ENCODE peak calls at places on chromosomes 5 and 9, in five cellular contexts. One of them, this sample, is unnamed.

GRCh38 chr9:134330590-134330989 is 4.3 kb downstream of the RXRA start:
- DNase-seq in HCT116: no peak
- DNase-seq in PC-3: no peak
- DNase-seq in neural progenitor cell: no peak
- DNase-seq in hepatocyte: no peak
- DNase-seq in this sample: no peak

GRCh38 chr5:35230043-35230611 is at the start of gene PRLR:
- DNase-seq in HCT116: no peak
- DNase-seq in PC-3: peak; percentile 21
- DNase-seq in neural progenitor cell: peak; percentile 47
- DNase-seq in hepatocyte: peak; percentile 77
- DNase-seq in this sample: no peak

GRCh38 chr9:136997830-136998234 is 1.5 kb upstream of the CLIC3 start:
- DNase-seq in HCT116: no peak
- DNase-seq in PC-3: no peak
- DNase-seq in neural progenitor cell: no peak
- DNase-seq in hepatocyte: no peak
- DNase-seq in this sample: no peak

GRCh38 chr9:20209421-20210340 is 412.6 kb downstream of the MLLT3 start:
- DNase-seq in HCT116: no peak
- DNase-seq in PC-3: no peak
- DNase-seq in neural progenitor cell: no peak
- DNase-seq in hepatocyte: no peak
- DNase-seq in this sample: no peak

GRCh38 chr9:98575379-98576346 is 133.1 kb downstream of the GABBR2 start:
- DNase-seq in HCT116: no peak
- DNase-seq in PC-3: peak; percentile 75
- DNase-seq in neural progenitor cell: no peak
- DNase-seq in hepatocyte: no peak
- DNase-seq in this sample: peak; percentile 94

GRCh38 chr9:35538361-35539234 is 48.7 kb downstream of the RUSC2 start:
- DNase-seq in HCT116: no peak
- DNase-seq in PC-3: no peak
- DNase-seq in neural progenitor cell: peak; percentile 76
- DNase-seq in hepatocyte: peak; percentile 77
- DNase-seq in this sample: no peak

GRCh38 chr5:55897905-55898304 is 46.7 kb downstream of the IL31RA start:
- DNase-seq in HCT116: no peak
- DNase-seq in PC-3: no peak
- DNase-seq in neural progenitor cell: no peak
- DNase-seq in hepatocyte: no peak
- DNase-seq in this sample: no peak

GRCh38 chr5:56409331-56410190 is 176.4 kb upstream of the ANKRD55 start:
- DNase-seq in HCT116: no peak
- DNase-seq in PC-3: peak; percentile 65
- DNase-seq in neural progenitor cell: no peak
- DNase-seq in hepatocyte: peak; percentile 76
- DNase-seq in this sample: no peak

GRCh38 chr5:66145737-66146136 is 1.6 kb downstream of the SREK1 start:
- DNase-seq in HCT116: no peak
- DNase-seq in PC-3: no peak
- DNase-seq in neural progenitor cell: no peak
- DNase-seq in hepatocyte: no peak
- DNase-seq in this sample: no peak

GRCh38 chr5:10711562-10711961 is 49.5 kb downstream of the DAP start:
- DNase-seq in HCT116: no peak
- DNase-seq in PC-3: no peak
- DNase-seq in neural progenitor cell: no peak
- DNase-seq in hepatocyte: no peak
- DNase-seq in this sample: no peak

GRCh38 chr9:38651400-38652042 is 31.1 kb upstream of the ANKRD18A start:
- DNase-seq in HCT116: no peak
- DNase-seq in PC-3: no peak
- DNase-seq in neural progenitor cell: no peak
- DNase-seq in hepatocyte: no peak
- DNase-seq in this sample: no peak

GRCh38 chr9:131663288-131663687 is 76.6 kb downstream of the RAPGEF1 start:
- DNase-seq in HCT116: no peak
- DNase-seq in PC-3: no peak
- DNase-seq in neural progenitor cell: no peak
- DNase-seq in hepatocyte: no peak
- DNase-seq in this sample: no peak

GRCh38 chr9:71955300-71955915 is 44.0 kb downstream of the C9orf85 start:
- DNase-seq in HCT116: no peak
- DNase-seq in PC-3: no peak
- DNase-seq in neural progenitor cell: no peak
- DNase-seq in hepatocyte: no peak
- DNase-seq in this sample: no peak

GRCh38 chr9:127455299-127455992 is 4.1 kb downstream of the LRSAM1 start:
- DNase-seq in HCT116: no peak
- DNase-seq in PC-3: peak; percentile 49
- DNase-seq in neural progenitor cell: no peak
- DNase-seq in hepatocyte: no peak
- DNase-seq in this sample: no peak

GRCh38 chr9:121985792-121986494 is 107.2 kb downstream of the TTLL11 start:
- DNase-seq in HCT116: no peak
- DNase-seq in PC-3: no peak
- DNase-seq in neural progenitor cell: no peak
- DNase-seq in hepatocyte: no peak
- DNase-seq in this sample: no peak

GRCh38 chr5:180589771-180590542 is 1.3 kb downstream of the SCGB3A1 start:
- DNase-seq in HCT116: no peak
- DNase-seq in PC-3: no peak
- DNase-seq in neural progenitor cell: peak; percentile 24
- DNase-seq in hepatocyte: no peak
- DNase-seq in this sample: peak; percentile 14

GRCh38 chr5:60494635-60495034 is 205.3 kb downstream of the DEPDC1B start:
- DNase-seq in HCT116: no peak
- DNase-seq in PC-3: no peak
- DNase-seq in neural progenitor cell: no peak
- DNase-seq in hepatocyte: no peak
- DNase-seq in this sample: no peak

GRCh38 chr5:153498516-153498915 is 8.0 kb downstream of the GRIA1 start:
- DNase-seq in HCT116: no peak
- DNase-seq in PC-3: no peak
- DNase-seq in neural progenitor cell: no peak
- DNase-seq in hepatocyte: no peak
- DNase-seq in this sample: no peak

GRCh38 chr5:177430146-177430951 is 3.9 kb downstream of the GRK6 start:
- DNase-seq in HCT116: no peak
- DNase-seq in PC-3: no peak
- DNase-seq in neural progenitor cell: no peak
- DNase-seq in hepatocyte: no peak
- DNase-seq in this sample: peak; percentile 75

GRCh38 chr9:84435902-84436301 is 95.3 kb upstream of the SLC28A3 start:
- DNase-seq in HCT116: no peak
- DNase-seq in PC-3: no peak
- DNase-seq in neural progenitor cell: no peak
- DNase-seq in hepatocyte: peak; percentile 13
- DNase-seq in this sample: no peak

GRCh38 chr9:96009690-96010477 is 134.4 kb downstream of the ERCC6L2 start:
- DNase-seq in HCT116: no peak
- DNase-seq in PC-3: peak; percentile 18
- DNase-seq in neural progenitor cell: no peak
- DNase-seq in hepatocyte: no peak
- DNase-seq in this sample: peak; percentile 35

GRCh38 chr5:36744678-36745659 is 131.6 kb upstream of the NIPBL start:
- DNase-seq in HCT116: peak; percentile 76
- DNase-seq in PC-3: peak; percentile 94
- DNase-seq in neural progenitor cell: peak; percentile 88
- DNase-seq in hepatocyte: peak; percentile 91
- DNase-seq in this sample: peak; percentile 62

GRCh38 chr9:98944130-98945074 is 695 bp downstream of the COL15A1 start:
- DNase-seq in HCT116: no peak
- DNase-seq in PC-3: no peak
- DNase-seq in neural progenitor cell: peak; percentile 49
- DNase-seq in hepatocyte: no peak
- DNase-seq in this sample: no peak

GRCh38 chr5:74392698-74393431 is 247.7 kb downstream of the ENC1 start:
- DNase-seq in HCT116: no peak
- DNase-seq in PC-3: peak; percentile 40
- DNase-seq in neural progenitor cell: no peak
- DNase-seq in hepatocyte: no peak
- DNase-seq in this sample: no peak

GRCh38 chr5:180785794-180786221 is 16.8 kb downstream of the MGAT1 start:
- DNase-seq in HCT116: no peak
- DNase-seq in PC-3: peak; percentile 76
- DNase-seq in neural progenitor cell: peak; percentile 87
- DNase-seq in hepatocyte: peak; percentile 66
- DNase-seq in this sample: no peak

GRCh38 chr5:131514316-131515275 is 120.4 kb downstream of the RAPGEF6 start:
- DNase-seq in HCT116: no peak
- DNase-seq in PC-3: peak; percentile 42
- DNase-seq in neural progenitor cell: no peak
- DNase-seq in hepatocyte: no peak
- DNase-seq in this sample: peak; percentile 73

GRCh38 chr5:55502759-55503158 is 32.0 kb downstream of the PLPP1 start:
- DNase-seq in HCT116: no peak
- DNase-seq in PC-3: no peak
- DNase-seq in neural progenitor cell: no peak
- DNase-seq in hepatocyte: no peak
- DNase-seq in this sample: no peak

GRCh38 chr9:112248722-112249121 is 73.6 kb upstream of the SUSD1 start:
- DNase-seq in HCT116: no peak
- DNase-seq in PC-3: peak; percentile 39
- DNase-seq in neural progenitor cell: no peak
- DNase-seq in hepatocyte: no peak
- DNase-seq in this sample: no peak

GRCh38 chr5:176779537-176779936 is 30.8 kb upstream of the UNC5A start:
- DNase-seq in HCT116: no peak
- DNase-seq in PC-3: no peak
- DNase-seq in neural progenitor cell: no peak
- DNase-seq in hepatocyte: no peak
- DNase-seq in this sample: no peak

GRCh38 chr9:92609142-92609500 is 60.8 kb downstream of the IPPK start:
- DNase-seq in HCT116: no peak
- DNase-seq in PC-3: no peak
- DNase-seq in neural progenitor cell: peak; percentile 87
- DNase-seq in hepatocyte: no peak
- DNase-seq in this sample: no peak

GRCh38 chr9:89482056-89482784 is 15.7 kb downstream of the SEMA4D start:
- DNase-seq in HCT116: no peak
- DNase-seq in PC-3: no peak
- DNase-seq in neural progenitor cell: no peak
- DNase-seq in hepatocyte: no peak
- DNase-seq in this sample: no peak

GRCh38 chr5:55519001-55519400 is 15.8 kb downstream of the PLPP1 start:
- DNase-seq in HCT116: no peak
- DNase-seq in PC-3: peak; percentile 5
- DNase-seq in neural progenitor cell: no peak
- DNase-seq in hepatocyte: no peak
- DNase-seq in this sample: no peak

DNA sequence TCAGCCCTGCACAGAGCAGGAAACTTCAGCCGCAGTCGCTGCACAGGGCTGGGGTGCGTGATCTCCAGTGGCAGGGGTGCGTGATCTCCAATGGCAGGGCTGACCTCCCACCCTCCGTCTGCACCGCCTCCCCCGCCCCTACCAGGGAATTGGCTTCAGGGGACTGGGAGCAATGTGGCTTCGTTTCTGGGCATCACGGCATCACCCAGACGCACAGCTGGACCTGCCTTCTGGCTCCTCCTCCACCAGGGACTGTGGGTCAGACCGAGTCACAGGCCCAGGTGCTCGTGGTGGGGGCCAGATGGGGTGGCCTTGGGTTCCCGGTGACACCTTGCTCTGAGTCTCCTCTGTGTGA is 51.0 kb downstream of the AHRR start:
- DNase-seq in HCT116: no peak
- DNase-seq in PC-3: no peak
- DNase-seq in neural progenitor cell: no peak
- DNase-seq in hepatocyte: no peak
- DNase-seq in this sample: no peak
- TF ChIP-seq EZH2phosphoT487 in HCT116: no peak
- TF ChIP-seq EZH2phosphoT487 in PC-3: no peak
- TF ChIP-seq EZH2phosphoT487 in neural progenitor cell: no peak
- TF ChIP-seq EZH2phosphoT487 in hepatocyte: no peak
- TF ChIP-seq EZH2phosphoT487 in this sample: no peak

GRCh38 chr5:98791110-98791509 is 17.6 kb downstream of the RGMB start:
- DNase-seq in HCT116: no peak
- DNase-seq in PC-3: no peak
- DNase-seq in neural progenitor cell: no peak
- DNase-seq in hepatocyte: no peak
- DNase-seq in this sample: no peak

GRCh38 chr5:98787131-98787719 is 13.8 kb downstream of the RGMB start:
- DNase-seq in HCT116: no peak
- DNase-seq in PC-3: no peak
- DNase-seq in neural progenitor cell: no peak
- DNase-seq in hepatocyte: no peak
- DNase-seq in this sample: no peak

GRCh38 chr5:98791928-98792580 is 18.6 kb downstream of the RGMB start:
- DNase-seq in HCT116: no peak
- DNase-seq in PC-3: no peak
- DNase-seq in neural progenitor cell: no peak
- DNase-seq in hepatocyte: no peak
- DNase-seq in this sample: no peak

GRCh38 chr5:98786178-98786853 is 12.9 kb downstream of the RGMB start:
- DNase-seq in HCT116: no peak
- DNase-seq in PC-3: peak; percentile 85
- DNase-seq in neural progenitor cell: no peak
- DNase-seq in hepatocyte: no peak
- DNase-seq in this sample: no peak

GRCh38 chr5:98789029-98789428 is 15.6 kb downstream of the RGMB start:
- DNase-seq in HCT116: no peak
- DNase-seq in PC-3: no peak
- DNase-seq in neural progenitor cell: no peak
- DNase-seq in hepatocyte: no peak
- DNase-seq in this sample: no peak
- H3K36me3 ChIP-seq in HCT116: peaks cover 3% of the 10 kb centered on the region
- H3K36me3 ChIP-seq in PC-3: peaks cover 44% of the 10 kb centered on the region
- H3K36me3 ChIP-seq in neural progenitor cell: peaks cover 17% of the 10 kb centered on the region
- H3K36me3 ChIP-seq in hepatocyte: no peaks in the 10 kb centered on the region
- H3K36me3 ChIP-seq in this sample: no peaks in the 10 kb centered on the region

GRCh38 chr5:141434006-141434405 is 3.7 kb downstream of the PCDHGA12 start:
- DNase-seq in HCT116: no peak
- DNase-seq in PC-3: no peak
- DNase-seq in neural progenitor cell: no peak
- DNase-seq in hepatocyte: no peak
- DNase-seq in this sample: no peak
- H3K4me2 ChIP-seq in HCT116: no peak overlapping the region
- H3K4me2 ChIP-seq in PC-3: no peak overlapping the region
- H3K4me2 ChIP-seq in neural progenitor cell: no peak overlapping the region
- H3K4me2 ChIP-seq in hepatocyte: no peak overlapping the region
- H3K4me2 ChIP-seq in this sample: no peak overlapping the region

DNA sequence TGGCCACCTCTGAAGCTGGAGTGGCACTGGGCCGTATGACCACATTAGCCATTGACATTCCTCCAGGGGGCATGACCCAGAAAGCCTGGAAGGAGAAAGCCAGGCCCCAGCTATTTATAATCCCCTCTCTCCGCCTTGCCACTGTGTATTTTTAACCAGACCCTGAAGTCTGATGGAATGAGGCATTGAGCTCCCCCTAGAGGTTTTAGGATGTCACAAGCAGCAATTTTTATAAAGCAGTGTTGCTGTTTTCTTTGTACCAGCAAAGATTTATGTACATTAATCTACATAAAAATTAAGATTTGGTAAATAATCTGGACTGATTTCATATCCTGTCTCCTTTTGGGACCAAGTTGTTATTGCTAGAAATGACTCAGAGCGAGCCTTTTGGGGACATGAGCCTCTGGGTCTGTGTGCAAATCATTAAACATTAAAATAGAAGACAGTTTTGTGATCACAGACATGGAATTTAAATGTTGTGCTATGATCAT is 127.1 kb downstream of the TRIO start:
- DNase-seq in HCT116: peak; percentile 48
- DNase-seq in PC-3: peak; percentile 83
- DNase-seq in neural progenitor cell: peak; percentile 87
- DNase-seq in hepatocyte: peak; percentile 81
- DNase-seq in this sample: peak; percentile 63
- TF ChIP-seq EZH2phosphoT487 in HCT116: no peak
- TF ChIP-seq EZH2phosphoT487 in PC-3: no peak
- TF ChIP-seq EZH2phosphoT487 in neural progenitor cell: no peak
- TF ChIP-seq EZH2phosphoT487 in hepatocyte: no peak
- TF ChIP-seq EZH2phosphoT487 in this sample: no peak

This sample was measured in MM.1S.